ENCODE peak calls at places on chromosome 20, in ten cellular contexts. O is WERI-Rb-1; S is CD4-positive, alpha-beta T cell; F is mucosa of descending colon; N is HepG2; D is HCT116; T is fibroblast of lung; J is ovary; P is CD8-positive, alpha-beta memory T cell; M is breast epithelium. C is an unnamed sample.
A peak's percentile ranks its signal among the peaks of the same experiment; 100 is the strongest.

GRCh38 chr20:46672543-46673148 is 16.6 kb downstream of the TP53RK start:
- DNase-seq in O (no peak), S (no peak), F (no peak), N (no peak), D (no peak), T (no peak), J (no peak), P (no peak), M (no peak), C (no peak)

GRCh38 chr20:32828029-32828666 is 8.4 kb downstream of the MAPRE1 start:
- DNase-seq in O (no peak), S (no peak), F (no peak), N (no peak), D (no peak), T (peak; percentile 20), J (no peak), P (no peak), M (no peak), C (no peak)

GRCh38 chr20:54040528-54040927 is 29.9 kb downstream of the BCAS1 start:
- DNase-seq in O (no peak), S (no peak), F (no peak), N (no peak), D (no peak), T (no peak), J (no peak), P (no peak), M (no peak), C (no peak)

GRCh38 chr20:57329608-57330221 is at the start of gene SPO11:
- DNase-seq in O (peak; percentile 19), S (no peak), F (no peak), N (no peak), D (no peak), T (no peak), J (no peak), P (no peak), M (no peak), C (no peak)

GRCh38 chr20:25739615-25740320 is 43.1 kb upstream of the ZNF337 start:
- DNase-seq in O (no peak), S (no peak), F (no peak), N (no peak), D (no peak), T (peak; percentile 5), J (no peak), P (peak; percentile 52), M (no peak), C (no peak)

GRCh38 chr20:44754554-44754953 is 8.9 kb downstream of the KCNK15 start:
- DNase-seq in O (no peak), S (no peak), F (no peak), N (no peak), D (no peak), T (no peak), J (no peak), P (no peak), M (no peak), C (no peak)

GRCh38 chr20:47905628-47906487 is 120.6 kb upstream of the SULF2 start:
- DNase-seq in O (peak; percentile 91), S (no peak), F (no peak), N (no peak), D (no peak), T (no peak), J (no peak), P (no peak), M (no peak), C (no peak)

GRCh38 chr20:48025061-48025515 is 239.8 kb upstream of the SULF2 start:
- DNase-seq in O (peak; percentile 83), S (no peak), F (peak; percentile 67), N (no peak), D (no peak), T (peak; percentile 63), J (peak; percentile 88), P (no peak), M (no peak), C (no peak)

GRCh38 chr20:4444404-4444803 is 277.3 kb upstream of the PRND start:
- DNase-seq in O (no peak), S (no peak), F (no peak), N (no peak), D (no peak), T (no peak), J (no peak), P (no peak), M (no peak), C (no peak)

GRCh38 chr20:31669876-31670275 is 32.2 kb downstream of the COX4I2 start:
- DNase-seq in O (no peak), S (no peak), F (no peak), N (no peak), D (no peak), T (no peak), J (no peak), P (no peak), M (no peak), C (no peak)

GRCh38 chr20:36644032-36644712 is 1.8 kb downstream of the SLA2 start:
- DNase-seq in O (no peak), S (peak; percentile 61), F (peak; percentile 65), N (no peak), D (no peak), T (no peak), J (no peak), P (peak; percentile 79), M (no peak), C (peak; percentile 35)

GRCh38 chr20:10540636-10541493 is 105.8 kb downstream of the SLX4IP start:
- DNase-seq in O (no peak), S (no peak), F (no peak), N (peak; percentile 99), D (peak; percentile 75), T (peak; percentile 92), J (no peak), P (no peak), M (no peak), C (no peak)

GRCh38 chr20:45011108-45011526 is 44.8 kb downstream of the STK4 start:
- DNase-seq in O (peak; percentile 56), S (peak; percentile 18), F (no peak), N (peak; percentile 49), D (peak; percentile 36), T (peak; percentile 79), J (peak; percentile 50), P (peak; percentile 15), M (no peak), C (peak; percentile 23)

DNA sequence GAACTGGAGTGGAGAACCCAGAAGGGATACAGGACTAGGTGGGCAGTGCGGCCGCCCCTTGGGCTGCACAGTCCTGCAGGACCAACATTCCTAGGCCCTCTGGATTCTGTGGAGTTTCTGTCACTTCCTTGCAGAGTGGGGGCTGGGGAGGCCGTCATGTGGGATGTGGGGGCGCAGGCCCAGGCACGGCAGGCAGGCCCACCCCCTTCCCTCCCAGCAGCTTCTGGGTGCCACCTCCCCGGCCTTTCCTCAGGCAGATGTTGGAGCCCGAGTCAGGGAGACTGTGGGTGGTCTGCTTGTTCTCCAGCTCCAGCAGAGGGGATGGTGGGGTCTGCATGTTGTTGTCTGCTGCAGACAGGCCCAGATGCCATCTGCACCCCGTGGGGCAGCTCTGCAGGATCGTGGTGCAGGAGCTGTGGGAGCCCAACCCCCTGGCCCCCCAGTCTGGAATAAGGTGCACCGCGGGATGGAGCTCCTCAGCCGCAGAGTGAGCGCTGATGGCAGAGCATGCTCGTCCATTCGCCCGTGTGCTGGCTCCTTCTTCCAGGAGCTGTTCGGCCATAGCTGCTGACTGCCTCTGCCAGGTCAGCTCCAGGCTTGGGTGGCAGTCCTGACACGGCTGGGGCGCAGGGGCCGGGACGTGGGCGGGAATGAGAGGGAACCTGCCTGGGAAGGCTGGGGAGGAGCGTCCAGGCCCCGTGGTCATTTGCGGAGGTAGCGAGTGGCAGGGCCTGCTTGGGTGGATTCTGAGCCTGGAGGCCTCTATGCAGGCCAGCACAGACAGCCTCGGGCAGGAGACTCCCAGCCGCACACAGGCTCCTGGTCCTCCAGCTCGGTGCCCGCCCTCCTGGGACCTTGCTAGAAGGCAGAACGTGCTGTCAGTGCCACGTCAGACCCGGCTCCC is 18.1 kb downstream of the SLC17A9 start:
- DNase-seq in O (no peak), S (no peak), F (no peak), N (no peak), D (no peak), T (no peak), J (no peak), P (no peak), M (no peak), C (no peak)
- H3K9me3 ChIP-seq in O (no peaks in the 10 kb centered on the region), S (no peaks in the 10 kb centered on the region), F (no peaks in the 10 kb centered on the region), N (no peaks in the 10 kb centered on the region), D (no peaks in the 10 kb centered on the region), T (no peaks in the 10 kb centered on the region), J (no peaks in the 10 kb centered on the region), P (no peaks in the 10 kb centered on the region), M (no peaks in the 10 kb centered on the region), C (no peaks in the 10 kb centered on the region)

GRCh38 chr20:29878777-29879442 is 1378.6 kb upstream of the DEFB115 start:
- DNase-seq in O (no peak), S (no peak), F (peak; percentile 66), N (no peak), D (no peak), T (no peak), J (no peak), P (peak; percentile 35), M (peak; percentile 57), C (no peak)
- H3K9me3 ChIP-seq in O (peaks cover 3% of the 10 kb centered on the region), S (peaks cover 22% of the 10 kb centered on the region), F (peaks cover 84% of the 10 kb centered on the region), N (peaks cover 60% of the 10 kb centered on the region), D (peaks cover 7% of the 10 kb centered on the region), T (no peaks in the 10 kb centered on the region), J (no peaks in the 10 kb centered on the region), P (peaks cover 5% of the 10 kb centered on the region), M (peaks cover 69% of the 10 kb centered on the region), C (no peaks in the 10 kb centered on the region)

GRCh38 chr20:59331721-59332329 is 31.4 kb downstream of the EDN3 start:
- DNase-seq in O (no peak), S (no peak), F (no peak), N (no peak), D (no peak), T (no peak), J (no peak), P (no peak), M (no peak), C (no peak)

GRCh38 chr20:59333928-59334327 is 33.5 kb downstream of the EDN3 start:
- DNase-seq in O (no peak), S (no peak), F (no peak), N (no peak), D (no peak), T (no peak), J (no peak), P (no peak), M (no peak), C (no peak)

GRCh38 chr20:59335401-59335800 is 35.0 kb downstream of the EDN3 start:
- DNase-seq in O (no peak), S (no peak), F (no peak), N (no peak), D (no peak), T (no peak), J (no peak), P (no peak), M (no peak), C (no peak)

GRCh38 chr20:59334616-59335300 is 34.3 kb downstream of the EDN3 start:
- DNase-seq in O (no peak), S (no peak), F (no peak), N (no peak), D (no peak), T (no peak), J (no peak), P (no peak), M (no peak), C (no peak)

GRCh38 chr20:59333260-59333845 is 32.9 kb downstream of the EDN3 start:
- DNase-seq in O (no peak), S (no peak), F (no peak), N (no peak), D (no peak), T (no peak), J (no peak), P (no peak), M (no peak), C (no peak)
- H3K9me3 ChIP-seq in O (no peaks in the 10 kb centered on the region), S (no peaks in the 10 kb centered on the region), F (no peaks in the 10 kb centered on the region), N (no peaks in the 10 kb centered on the region), D (no peaks in the 10 kb centered on the region), T (no peaks in the 10 kb centered on the region), J (no peaks in the 10 kb centered on the region), P (no peaks in the 10 kb centered on the region), M (no peaks in the 10 kb centered on the region), C (no peaks in the 10 kb centered on the region)

GRCh38 chr20:56322661-56323060 is 36.1 kb upstream of the FAM210B start:
- DNase-seq in O (no peak), S (no peak), F (no peak), N (no peak), D (no peak), T (no peak), J (no peak), P (no peak), M (no peak), C (no peak)
- H3K9me3 ChIP-seq in O (no peaks in the 10 kb centered on the region), S (no peaks in the 10 kb centered on the region), F (no peaks in the 10 kb centered on the region), N (no peaks in the 10 kb centered on the region), D (no peaks in the 10 kb centered on the region), T (no peaks in the 10 kb centered on the region), J (no peaks in the 10 kb centered on the region), P (no peaks in the 10 kb centered on the region), M (no peaks in the 10 kb centered on the region), C (no peaks in the 10 kb centered on the region)

C was measured in T-helper 17 cell.